ENCODE peak calls at places on chromosomes 5 and 9, in five cellular contexts. One of them, this sample, is unnamed.

GRCh38 chr9:126545116-126545515 is 68.6 kb upstream of the LMX1B start:
- DNase-seq in upper lobe of left lung: no peak
- DNase-seq in IMR-90: no peak
- DNase-seq in A549: no peak
- DNase-seq in stomach: no peak
- DNase-seq in this sample: no peak

GRCh38 chr5:113038714-113039113 is 62.1 kb downstream of the DCP2 start:
- DNase-seq in IMR-90: peak; percentile 47
- DNase-seq in stomach: no peak
- DNase-seq in A549: no peak
- DNase-seq in upper lobe of left lung: no peak
- DNase-seq in this sample: no peak

GRCh38 chr9:98801969-98802371 is 5.5 kb upstream of the GALNT12 start:
- DNase-seq in stomach: no peak
- DNase-seq in IMR-90: no peak
- DNase-seq in A549: no peak
- DNase-seq in upper lobe of left lung: no peak
- DNase-seq in this sample: no peak

GRCh38 chr9:136799079-136799853 is 3.1 kb downstream of the CCDC183 start:
- DNase-seq in A549: no peak
- DNase-seq in upper lobe of left lung: peak; percentile 84
- DNase-seq in IMR-90: no peak
- DNase-seq in stomach: peak; percentile 89
- DNase-seq in this sample: no peak

GRCh38 chr5:134943547-134943946 is 24.2 kb upstream of the CATSPER3 start:
- DNase-seq in stomach: no peak
- DNase-seq in A549: no peak
- DNase-seq in upper lobe of left lung: no peak
- DNase-seq in IMR-90: no peak
- DNase-seq in this sample: no peak

GRCh38 chr5:121325930-121326329 is 525.8 kb upstream of the FTMT start:
- DNase-seq in IMR-90: no peak
- DNase-seq in upper lobe of left lung: no peak
- DNase-seq in A549: no peak
- DNase-seq in stomach: no peak
- DNase-seq in this sample: no peak

GRCh38 chr9:13939129-13939528 is 374.8 kb downstream of the NFIB start:
- DNase-seq in A549: no peak
- DNase-seq in upper lobe of left lung: no peak
- DNase-seq in stomach: no peak
- DNase-seq in IMR-90: peak; percentile 88
- DNase-seq in this sample: no peak

GRCh38 chr9:116075191-116075590 is 78.4 kb upstream of the PAPPA start:
- DNase-seq in IMR-90: peak; percentile 97
- DNase-seq in A549: no peak
- DNase-seq in upper lobe of left lung: no peak
- DNase-seq in stomach: no peak
- DNase-seq in this sample: no peak

GRCh38 chr9:88789785-88790184 is 201.5 kb upstream of the S1PR3 start:
- DNase-seq in IMR-90: peak; percentile 13
- DNase-seq in stomach: no peak
- DNase-seq in A549: no peak
- DNase-seq in upper lobe of left lung: no peak
- DNase-seq in this sample: no peak

GRCh38 chr5:68368686-68369359 is 153.3 kb downstream of the PIK3R1 start:
- DNase-seq in A549: no peak
- DNase-seq in stomach: no peak
- DNase-seq in IMR-90: peak; percentile 16
- DNase-seq in upper lobe of left lung: no peak
- DNase-seq in this sample: no peak

GRCh38 chr9:107178302-107178701 is 104.8 kb upstream of the RAD23B start:
- DNase-seq in stomach: no peak
- DNase-seq in upper lobe of left lung: no peak
- DNase-seq in A549: no peak
- DNase-seq in IMR-90: peak; percentile 39
- DNase-seq in this sample: no peak

GRCh38 chr9:124306098-124306735 is 48.5 kb downstream of the NEK6 start:
- DNase-seq in upper lobe of left lung: no peak
- DNase-seq in IMR-90: peak; percentile 96
- DNase-seq in stomach: no peak
- DNase-seq in A549: peak; percentile 82
- DNase-seq in this sample: no peak

GRCh38 chr9:136361757-136362449 is 1.6 kb downstream of the DNLZ start:
- DNase-seq in stomach: no peak
- DNase-seq in A549: no peak
- DNase-seq in upper lobe of left lung: peak; percentile 81
- DNase-seq in IMR-90: peak; percentile 30
- DNase-seq in this sample: no peak

DNA sequence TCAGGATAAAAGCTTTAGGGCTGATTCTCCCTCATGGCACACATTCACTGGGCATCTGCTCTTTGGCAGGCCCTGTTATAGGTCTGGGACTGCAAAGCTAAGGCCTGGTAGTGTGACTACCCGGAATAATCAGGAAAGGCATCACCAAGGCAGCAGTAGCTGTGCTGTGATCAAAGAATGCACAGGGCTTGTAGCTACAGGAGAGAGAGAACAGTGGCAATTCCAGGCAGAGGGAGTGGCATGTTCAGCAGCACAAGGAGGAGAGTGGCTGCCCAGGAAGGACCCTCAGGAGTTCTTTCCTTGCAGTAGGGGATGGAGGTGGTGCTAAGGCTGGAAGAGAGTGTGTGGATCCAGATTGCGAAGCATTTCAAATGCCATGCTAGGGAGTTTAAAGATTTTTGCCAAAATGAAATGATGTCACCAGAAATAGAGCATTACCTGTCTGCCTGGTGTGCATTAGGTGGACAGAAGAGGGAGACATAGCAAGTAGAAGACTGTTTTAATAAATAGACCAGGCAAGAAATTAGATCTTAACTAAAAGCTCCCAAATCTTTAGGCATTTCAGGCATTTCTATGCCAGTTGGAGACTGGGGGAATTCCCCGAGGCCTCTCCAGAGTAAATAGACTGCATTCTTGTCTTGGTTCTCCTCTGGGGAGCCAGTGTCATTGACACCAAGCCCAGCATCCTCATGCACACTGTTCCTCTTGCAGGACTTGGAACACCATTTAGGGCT is 69.1 kb downstream of the GPR21 start:
- DNase-seq in IMR-90: peak; percentile 40
- DNase-seq in upper lobe of left lung: no peak
- DNase-seq in stomach: no peak
- DNase-seq in A549: no peak
- DNase-seq in this sample: no peak
- H3K27ac ChIP-seq in IMR-90: no peak overlapping the region
- H3K27ac ChIP-seq in upper lobe of left lung: no peak overlapping the region
- H3K27ac ChIP-seq in stomach: no peak overlapping the region
- H3K27ac ChIP-seq in A549: no peak overlapping the region
- H3K27ac ChIP-seq in this sample: peak overlapping the region; percentile 29

GRCh38 chr9:104177003-104177611 is 83.0 kb downstream of the SMC2 start:
- DNase-seq in stomach: no peak
- DNase-seq in A549: no peak
- DNase-seq in upper lobe of left lung: no peak
- DNase-seq in IMR-90: no peak
- DNase-seq in this sample: no peak
- TF ChIP-seq CTCF in stomach: peak; percentile 43
- TF ChIP-seq CTCF in A549: peak; percentile 63
- TF ChIP-seq CTCF in upper lobe of left lung: no peak
- TF ChIP-seq CTCF in IMR-90: no peak
- TF ChIP-seq CTCF in this sample: no peak

DNA sequence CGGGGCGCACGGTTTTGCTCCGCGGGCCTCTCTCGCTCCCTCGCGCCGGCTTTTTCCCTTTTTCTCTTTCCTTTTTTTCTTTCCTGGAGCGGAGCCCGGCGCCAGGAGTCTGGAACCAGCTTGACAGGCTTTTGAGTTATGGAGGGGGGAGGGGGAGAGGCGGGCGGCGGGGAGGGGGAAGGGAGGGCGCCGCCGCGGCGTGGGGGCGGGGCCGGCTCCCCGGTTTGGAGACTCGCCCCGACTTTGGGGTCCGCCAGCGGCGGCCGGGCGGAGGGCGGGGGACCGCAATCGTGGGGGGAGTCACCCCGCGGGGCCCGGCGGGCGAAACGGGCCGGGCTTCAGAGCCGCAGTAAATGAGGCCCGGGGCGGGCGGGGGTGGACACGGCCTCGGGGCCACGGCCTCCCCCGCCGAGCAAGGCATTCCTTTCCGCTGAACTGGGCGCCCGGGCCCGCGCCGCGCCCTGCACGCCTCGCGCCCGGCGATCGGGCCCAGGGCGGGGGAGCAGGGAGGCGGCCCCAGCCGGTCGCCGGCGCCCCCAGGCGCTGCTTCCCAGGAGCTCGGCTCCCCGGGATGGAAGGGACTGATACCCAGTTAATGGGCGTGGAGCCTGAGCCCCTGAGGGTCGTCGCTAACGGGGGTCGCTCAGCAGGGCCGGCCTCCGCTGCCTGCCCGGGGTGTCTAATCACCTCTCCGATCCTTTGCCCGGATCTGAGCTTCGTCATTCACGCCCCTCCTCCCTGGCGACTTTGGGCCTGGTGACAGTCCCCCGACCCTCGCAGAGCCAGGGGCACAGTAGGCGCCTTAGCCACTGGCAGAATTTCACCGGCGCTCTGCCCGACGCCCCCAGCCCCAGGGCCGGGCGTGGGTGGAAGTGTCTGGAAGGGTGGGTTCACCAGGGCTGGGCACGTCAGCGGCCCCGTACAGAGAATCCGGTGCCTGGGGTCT is 138.1 kb downstream of the C9orf50 start:
- DNase-seq in A549: no peak
- DNase-seq in IMR-90: peak; percentile 84
- DNase-seq in stomach: peak; percentile 92
- DNase-seq in upper lobe of left lung: peak; percentile 95
- DNase-seq in this sample: peak; percentile 87
- TF ChIP-seq POLR2A in A549: peak; percentile 29
- TF ChIP-seq POLR2A in IMR-90: peak; percentile 30
- TF ChIP-seq POLR2A in stomach: no peak
- TF ChIP-seq POLR2A in upper lobe of left lung: no peak
- TF ChIP-seq POLR2A in this sample: no peak

GRCh38 chr9:120612218-120612617 is 32.3 kb upstream of the CDK5RAP2 start:
- DNase-seq in A549: no peak
- DNase-seq in upper lobe of left lung: no peak
- DNase-seq in stomach: no peak
- DNase-seq in IMR-90: peak; percentile 4
- DNase-seq in this sample: no peak

GRCh38 chr9:120608421-120608820 is 28.5 kb upstream of the CDK5RAP2 start:
- DNase-seq in IMR-90: peak; percentile 60
- DNase-seq in upper lobe of left lung: no peak
- DNase-seq in stomach: no peak
- DNase-seq in A549: no peak
- DNase-seq in this sample: no peak

GRCh38 chr9:120611690-120612068 is 31.7 kb upstream of the CDK5RAP2 start:
- DNase-seq in upper lobe of left lung: no peak
- DNase-seq in IMR-90: no peak
- DNase-seq in stomach: no peak
- DNase-seq in A549: no peak
- DNase-seq in this sample: no peak

GRCh38 chr9:120610975-120611689 is 31.2 kb upstream of the CDK5RAP2 start:
- DNase-seq in stomach: no peak
- DNase-seq in upper lobe of left lung: no peak
- DNase-seq in IMR-90: no peak
- DNase-seq in A549: no peak
- DNase-seq in this sample: no peak

GRCh38 chr9:120609636-120610035 is 29.7 kb upstream of the CDK5RAP2 start:
- DNase-seq in IMR-90: peak; percentile 48
- DNase-seq in stomach: no peak
- DNase-seq in A549: no peak
- DNase-seq in upper lobe of left lung: no peak
- DNase-seq in this sample: no peak
- H3K27ac ChIP-seq in IMR-90: no peak overlapping the region
- H3K27ac ChIP-seq in stomach: no peak overlapping the region
- H3K27ac ChIP-seq in A549: no peak overlapping the region
- H3K27ac ChIP-seq in upper lobe of left lung: no peak overlapping the region
- H3K27ac ChIP-seq in this sample: no peak overlapping the region

GRCh38 chr5:149618581-149619248 is 37.4 kb downstream of the ARHGEF37 start:
- DNase-seq in upper lobe of left lung: no peak
- DNase-seq in IMR-90: peak; percentile 72
- DNase-seq in stomach: no peak
- DNase-seq in A549: peak; percentile 75
- DNase-seq in this sample: no peak
- TF ChIP-seq CTCF in upper lobe of left lung: peak; percentile 48
- TF ChIP-seq CTCF in IMR-90: peak; percentile 79
- TF ChIP-seq CTCF in stomach: peak; percentile 55
- TF ChIP-seq CTCF in A549: peak; percentile 90
- TF ChIP-seq CTCF in this sample: peak; percentile 60

DNA sequence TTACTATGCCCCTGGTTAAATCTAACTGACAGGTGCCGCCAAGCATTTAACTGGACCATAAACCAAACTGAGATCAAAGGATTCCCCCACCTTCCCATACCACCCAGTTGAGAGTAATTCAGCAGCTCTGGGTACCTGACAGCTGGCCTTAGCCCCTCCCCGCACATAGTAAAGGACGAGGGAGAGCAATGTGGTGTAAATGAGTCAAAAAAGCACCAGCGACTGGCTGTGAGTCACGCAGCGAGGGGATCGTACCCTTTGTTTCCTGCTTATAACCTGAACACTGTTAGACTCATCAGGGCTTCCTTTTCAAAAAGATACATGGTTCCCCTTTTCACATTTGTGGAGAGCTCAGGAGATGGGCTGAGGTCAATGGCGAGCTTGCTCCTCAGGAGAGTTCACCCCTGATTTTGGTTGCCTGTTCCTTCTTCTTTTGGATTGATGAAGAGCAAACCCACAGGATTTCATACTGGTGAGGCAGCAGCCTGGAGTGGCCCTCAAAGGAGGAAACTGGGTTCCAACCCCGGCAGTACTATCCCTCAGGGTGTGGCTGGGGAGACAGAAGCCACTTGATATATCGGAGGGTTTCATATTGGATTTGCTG is 71.5 kb downstream of the ANKRD33B start:
- DNase-seq in stomach: no peak
- DNase-seq in IMR-90: peak; percentile 80
- DNase-seq in A549: no peak
- DNase-seq in upper lobe of left lung: no peak
- DNase-seq in this sample: no peak
- TF ChIP-seq POLR2A in stomach: no peak
- TF ChIP-seq POLR2A in IMR-90: no peak
- TF ChIP-seq POLR2A in A549: no peak
- TF ChIP-seq POLR2A in upper lobe of left lung: no peak
- TF ChIP-seq POLR2A in this sample: no peak

DNA sequence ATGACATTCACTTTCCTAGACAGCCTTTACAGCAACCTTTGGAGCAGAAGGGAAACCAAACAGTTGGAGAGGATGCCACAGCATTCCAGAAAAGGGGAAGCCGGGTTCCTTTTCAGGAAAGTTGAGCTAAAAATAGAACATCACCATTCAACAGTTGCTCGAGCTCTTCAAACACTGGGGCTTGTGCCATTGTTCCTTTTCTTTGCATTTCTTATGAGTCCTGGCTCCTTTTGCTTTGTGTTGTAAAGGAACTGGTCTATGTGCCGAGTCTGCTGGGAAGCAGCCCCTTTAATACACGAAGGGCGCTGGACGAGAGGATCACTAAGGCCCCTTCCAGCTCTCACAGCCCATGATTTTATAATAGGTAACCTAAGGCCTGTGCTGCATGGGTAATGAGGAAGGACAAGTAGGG is 23.3 kb downstream of the IQGAP2 start:
- DNase-seq in IMR-90: no peak
- DNase-seq in stomach: no peak
- DNase-seq in upper lobe of left lung: no peak
- DNase-seq in A549: no peak
- DNase-seq in this sample: no peak
- H3K27ac ChIP-seq in IMR-90: no peak overlapping the region
- H3K27ac ChIP-seq in stomach: no peak overlapping the region
- H3K27ac ChIP-seq in upper lobe of left lung: no peak overlapping the region
- H3K27ac ChIP-seq in A549: no peak overlapping the region
- H3K27ac ChIP-seq in this sample: no peak overlapping the region

GRCh38 chr5:140855772-140856674 is at the start of gene PCDHA10:
- DNase-seq in A549: no peak
- DNase-seq in stomach: no peak
- DNase-seq in upper lobe of left lung: peak; percentile 59
- DNase-seq in IMR-90: no peak
- DNase-seq in this sample: no peak
- TF ChIP-seq CTCF in A549: no peak
- TF ChIP-seq CTCF in stomach: no peak
- TF ChIP-seq CTCF in upper lobe of left lung: no peak
- TF ChIP-seq CTCF in IMR-90: no peak
- TF ChIP-seq CTCF in this sample: no peak